ENCODE peak calls at places on chromosomes 6 and 20, in nine cellular contexts. J is brain microvascular endothelial cell, Z is WTC11, D is PC-3, R is HFF-Myc, E is H9, G is SK-N-SH, I is astrocyte of the cerebellum, T is ascending aorta. S is an unnamed sample.

GRCh38 chr6:56292505-56293181 is 45.3 kb upstream of the COL21A1 start:
- DNase-seq in T (no peak), E (peak), R (peak), Z (peak), D (peak), J (peak), G (peak), I (peak), S (peak)

GRCh38 chr20:59154317-59155013 is 9.2 kb upstream of the ZNF831 start:
- DNase-seq in Z (no peak), E (no peak), I (no peak), T (no peak), D (no peak), R (no peak), J (no peak), G (no peak), S (no peak)

GRCh38 chr6:53673138-53673801 is 7.7 kb upstream of the KLHL31 start:
- DNase-seq in I (peak), J (peak), Z (no peak), T (no peak), D (peak), G (no peak), R (peak), E (no peak), S (no peak)

GRCh38 chr20:59145926-59146800 is 17.5 kb upstream of the ZNF831 start:
- DNase-seq in J (no peak), E (no peak), D (no peak), Z (no peak), T (no peak), I (no peak), G (no peak), R (no peak), S (no peak)

GRCh38 chr6:158053377-158054313 is 72.0 kb downstream of the SYNJ2 start:
- DNase-seq in J (no peak), R (no peak), E (no peak), Z (no peak), G (no peak), I (no peak), D (no peak), T (no peak), S (no peak)

GRCh38 chr6:75926293-75927168 is 145.9 kb downstream of the IMPG1 start:
- DNase-seq in D (no peak), R (no peak), E (no peak), I (no peak), J (no peak), G (no peak), T (no peak), Z (no peak), S (no peak)

GRCh38 chr6:106511274-106512047 is 117.8 kb downstream of the RTN4IP1 start:
- DNase-seq in G (peak), T (no peak), E (peak), J (no peak), R (no peak), Z (peak), I (no peak), D (peak), S (peak)

GRCh38 chr6:132669690-132670291 is 10.8 kb upstream of the TAAR1 start:
- DNase-seq in G (peak), I (peak), D (peak), E (no peak), T (no peak), J (no peak), Z (no peak), R (peak), S (no peak)

GRCh38 chr20:1946442-1946761 is 47.5 kb downstream of the PDYN start:
- DNase-seq in G (no peak), Z (no peak), E (no peak), D (no peak), I (no peak), J (no peak), T (no peak), R (no peak), S (no peak)

GRCh38 chr6:142935553-142936517 is 9.1 kb downstream of the HIVEP2 start:
- DNase-seq in Z (no peak), G (no peak), T (no peak), E (no peak), R (no peak), J (no peak), I (no peak), D (no peak), S (no peak)

GRCh38 chr6:100382031-100382430 is 82.7 kb downstream of the SIM1 start:
- DNase-seq in Z (no peak), D (no peak), I (no peak), J (no peak), R (no peak), G (no peak), T (no peak), E (no peak), S (no peak)

GRCh38 chr6:133179483-133179882 is 61.7 kb upstream of the EYA4 start:
- DNase-seq in J (no peak), E (no peak), T (no peak), D (no peak), Z (no peak), I (no peak), G (no peak), R (no peak), S (no peak)

GRCh38 chr20:25669826-25670422 is 26.7 kb downstream of the ZNF337 start:
- DNase-seq in J (peak), I (no peak), G (peak), D (peak), E (peak), Z (peak), R (no peak), T (no peak), S (no peak)

GRCh38 chr6:151616091-151616513 is 122.3 kb downstream of the CCDC170 start:
- DNase-seq in R (no peak), D (no peak), E (peak), J (no peak), I (no peak), G (peak), Z (no peak), T (no peak), S (no peak)

GRCh38 chr6:36246511-36247268 is 23.2 kb upstream of the PNPLA1 start:
- DNase-seq in T (no peak), E (no peak), R (no peak), J (no peak), I (no peak), D (peak), Z (no peak), G (no peak), S (no peak)

GRCh38 chr6:10690651-10691445 is 3.6 kb downstream of the C6orf52 start:
- DNase-seq in I (no peak), Z (no peak), E (no peak), R (no peak), J (no peak), D (no peak), G (no peak), T (no peak), S (no peak)

GRCh38 chr20:12173333-12173732 is 255.6 kb downstream of the BTBD3 start:
- DNase-seq in J (no peak), G (no peak), E (no peak), Z (no peak), D (peak), I (no peak), T (no peak), R (no peak), S (no peak)

GRCh38 chr6:157726892-157727628 is 96.0 kb upstream of the SNX9 start:
- DNase-seq in G (no peak), Z (no peak), T (no peak), J (no peak), E (no peak), R (no peak), D (no peak), I (no peak), S (no peak)

GRCh38 chr6:135182120-135182992 is 1.2 kb downstream of the MYB start:
- DNase-seq in G (peak), D (peak), R (no peak), I (no peak), J (no peak), Z (peak), E (peak), T (no peak), S (peak)

GRCh38 chr6:52994789-52995078 is 350 bp downstream of the GSTA4 start:
- DNase-seq in E (no peak), R (no peak), D (no peak), Z (peak), G (peak), J (no peak), I (no peak), T (no peak), S (peak)

GRCh38 chr20:19642861-19643260 is 115.2 kb upstream of the RIN2 start:
- DNase-seq in I (no peak), G (no peak), D (no peak), J (no peak), R (no peak), E (no peak), T (no peak), Z (no peak), S (no peak)

GRCh38 chr6:40999498-41000070 is 39.4 kb downstream of the UNC5CL start:
- DNase-seq in E (peak), I (no peak), D (peak), Z (peak), G (peak), T (no peak), J (no peak), R (peak), S (peak)

GRCh38 chr20:10090588-10091166 is 55.9 kb downstream of the ANKEF1 start:
- DNase-seq in J (peak), R (no peak), G (peak), D (peak), Z (peak), I (peak), E (peak), T (no peak), S (peak)

GRCh38 chr6:52115891-52116604 is 28.6 kb upstream of the PKHD1 start:
- DNase-seq in G (no peak), I (no peak), E (no peak), J (no peak), R (no peak), Z (no peak), D (peak), T (no peak), S (no peak)

GRCh38 chr6:165940366-165940765 is 227.3 kb downstream of the TBXT start:
- DNase-seq in E (no peak), D (no peak), I (no peak), R (no peak), T (no peak), G (no peak), Z (no peak), J (no peak), S (no peak)

GRCh38 chr20:44326391-44327159 is 10.3 kb upstream of the R3HDML start:
- DNase-seq in Z (peak), G (peak), J (no peak), R (no peak), T (no peak), D (no peak), I (no peak), E (peak), S (peak)

GRCh38 chr6:168326294-168327261 is 7.0 kb upstream of the DACT2 start:
- DNase-seq in E (no peak), R (no peak), D (peak), J (peak), I (no peak), Z (no peak), T (no peak), G (no peak), S (no peak)

GRCh38 chr6:106823732-106824351 is 150.7 kb downstream of the CD24 start:
- DNase-seq in Z (peak), T (no peak), D (no peak), I (no peak), E (peak), G (no peak), R (no peak), J (no peak), S (no peak)

GRCh38 chr6:82980086-82980485 is 85.6 kb downstream of the UBE3D start:
- DNase-seq in G (no peak), E (no peak), Z (no peak), I (peak), R (peak), D (peak), T (no peak), J (no peak), S (no peak)

GRCh38 chr6:120826253-120826652 is 508.0 kb downstream of the TBC1D32 start:
- DNase-seq in D (peak), J (no peak), T (no peak), I (no peak), Z (peak), G (peak), R (no peak), E (peak), S (peak)

GRCh38 chr6:88761237-88762031 is 202.0 kb downstream of the RNGTT start:
- DNase-seq in G (no peak), Z (no peak), R (no peak), I (no peak), J (no peak), D (peak), T (no peak), E (no peak), S (no peak)
- TF ChIP-seq CTCF in G (peak), Z (no peak), R (no peak), I (no peak), J (no peak), D (peak), T (no peak), E (peak), S (no peak)

DNA sequence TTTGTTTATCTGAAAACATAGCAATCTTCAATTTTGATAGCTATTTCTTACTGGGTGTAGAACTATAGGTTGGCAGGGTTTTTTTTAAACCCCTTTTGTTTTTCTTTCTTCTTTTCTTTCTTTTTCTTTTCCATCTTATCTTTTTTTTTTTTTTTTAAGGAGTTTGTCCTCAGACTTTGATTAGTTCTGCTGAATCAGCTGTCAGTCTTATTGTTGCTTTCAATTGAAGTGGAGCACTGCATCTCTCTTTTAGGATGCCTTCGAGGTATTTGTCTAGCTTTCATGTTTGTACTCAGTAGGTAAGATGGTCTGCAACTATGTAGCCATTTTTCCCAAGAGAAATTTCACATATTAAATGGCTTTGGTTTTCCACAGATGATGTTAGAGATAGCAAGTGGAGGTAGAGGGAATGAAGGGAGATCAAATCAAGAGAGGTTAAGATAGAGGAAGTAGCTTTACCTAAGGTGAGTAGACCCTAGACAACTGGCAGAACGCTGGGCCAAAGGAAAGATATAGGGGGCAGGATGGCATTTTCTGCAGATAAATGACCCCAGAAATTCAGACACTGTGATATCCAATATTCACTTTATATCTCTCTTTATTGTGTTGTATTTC is 137.1 kb downstream of the BCAS1 start:
- DNase-seq in E (no peak), R (no peak), I (no peak), Z (no peak), G (no peak), D (no peak), J (no peak), T (no peak), S (no peak)
- TF ChIP-seq CTCF in E (no peak), R (no peak), I (no peak), Z (no peak), G (no peak), D (no peak), J (no peak), T (no peak), S (no peak)

DNA sequence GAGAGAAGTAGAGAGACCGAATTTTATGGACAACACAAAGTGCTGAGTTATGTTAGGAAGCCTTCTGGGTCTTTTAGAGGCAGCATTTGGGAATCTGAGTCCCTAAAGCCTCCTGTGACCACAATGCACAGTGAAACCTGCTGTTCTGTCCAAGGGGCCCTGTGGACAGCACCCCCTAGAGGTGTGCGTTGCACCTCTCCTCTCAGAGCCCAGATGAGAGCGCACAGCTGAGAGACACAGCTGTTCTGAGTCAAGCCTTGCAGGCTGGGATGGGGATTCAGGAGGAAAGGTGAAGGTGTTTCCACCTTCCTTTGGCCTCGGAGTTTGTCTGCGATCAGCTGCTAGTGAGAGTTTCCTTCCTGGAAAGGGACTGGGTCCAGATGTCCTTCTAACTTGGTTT is 13.0 kb downstream of the PCK1 start:
- DNase-seq in D (no peak), I (no peak), J (no peak), Z (peak), G (no peak), T (no peak), E (peak), R (no peak), S (no peak)
- TF ChIP-seq CTCF in D (peak), I (no peak), J (peak), Z (peak), G (peak), T (no peak), E (peak), R (peak), S (peak)

GRCh38 chr6:109397020-109397419 is 14.8 kb upstream of the CD164 start:
- DNase-seq in E (no peak), R (no peak), T (no peak), I (no peak), Z (no peak), D (peak), J (no peak), G (no peak), S (no peak)
- TF ChIP-seq CTCF in E (peak), R (peak), T (no peak), I (peak), Z (no peak), D (peak), J (peak), G (peak), S (no peak)

GRCh38 chr20:61973515-61974356 is 91.9 kb downstream of the TAF4 start:
- DNase-seq in Z (peak), J (no peak), G (no peak), D (no peak), R (no peak), I (no peak), E (no peak), T (no peak), S (no peak)
- TF ChIP-seq CTCF in Z (peak), J (no peak), G (no peak), D (peak), R (no peak), I (no peak), E (peak), T (no peak), S (no peak)

DNA sequence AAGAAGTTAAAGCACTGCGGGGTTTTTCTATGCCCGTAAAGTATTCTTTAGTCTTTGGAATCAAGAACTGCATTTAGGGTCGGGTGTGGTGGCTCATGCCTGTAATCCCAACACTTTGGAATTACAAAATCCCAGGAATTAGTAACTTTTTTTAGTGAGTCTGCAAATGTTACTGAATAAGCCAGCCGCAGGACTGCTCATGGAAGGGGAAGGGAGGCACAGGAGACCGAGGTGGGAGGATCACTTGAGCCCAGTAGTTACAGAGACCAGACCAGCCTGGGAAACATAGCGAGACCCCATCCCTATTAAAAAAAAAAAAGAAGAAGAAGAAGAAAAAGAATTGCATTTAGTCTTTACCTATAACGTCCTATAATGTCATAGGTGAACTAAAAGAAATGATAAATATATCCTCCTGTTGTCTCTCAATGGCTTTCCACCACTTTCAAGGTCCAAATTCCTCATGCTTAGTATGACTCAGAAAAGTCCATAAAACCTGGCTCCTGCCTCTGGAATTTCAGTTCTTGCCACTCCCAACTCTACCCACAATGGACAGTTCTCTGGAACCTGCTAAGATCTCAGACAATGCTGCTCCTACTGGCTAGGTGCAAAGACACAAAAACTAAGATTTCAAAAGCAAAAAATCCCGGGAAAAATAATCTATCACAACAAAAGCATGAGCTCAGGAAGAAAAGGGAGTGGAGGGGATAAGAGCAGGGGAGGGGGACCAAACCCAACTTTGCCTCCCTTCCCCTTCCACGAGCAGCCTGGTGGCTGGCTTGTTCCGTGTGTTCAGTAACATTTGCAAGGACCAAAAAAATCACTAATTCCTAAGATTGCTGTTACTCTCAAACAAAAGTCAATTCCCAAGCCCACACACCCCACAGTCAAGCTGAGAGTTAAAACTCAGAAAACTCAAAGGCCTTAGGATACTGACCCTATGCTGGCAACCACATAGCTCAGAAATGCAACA is 39.0 kb downstream of the B4GALT5 start:
- DNase-seq in I (peak), J (no peak), R (peak), G (no peak), T (no peak), E (no peak), D (peak), Z (no peak), S (no peak)
- TF ChIP-seq CTCF in I (no peak), J (no peak), R (no peak), G (no peak), T (no peak), E (no peak), D (peak), Z (no peak), S (no peak)

S was measured in nephron progenitor cell.